ENCODE peak calls at places on chromosome 15, in five cellular contexts. E is WTC11, W is NCI-H1436, R is body of pancreas, Y is H7. S is an unnamed sample.

GRCh38 chr15:39145854-39146253 is 435.0 kb upstream of the THBS1 start:
- DNase-seq in E (no peak), R (no peak), W (no peak), Y (no peak), S (no peak)

GRCh38 chr15:68499620-68500312 is 67.8 kb upstream of the ITGA11 start:
- DNase-seq in R (no peak), W (no peak), E (no peak), Y (peak; percentile 3), S (no peak)

GRCh38 chr15:29935296-29936020 is 113.2 kb upstream of the TJP1 start:
- DNase-seq in R (no peak), W (no peak), Y (peak; percentile 47), E (peak; percentile 52), S (no peak)

GRCh38 chr15:40105517-40106202 is 3.0 kb downstream of the BMF start:
- DNase-seq in E (no peak), R (no peak), W (no peak), Y (peak; percentile 30), S (no peak)

GRCh38 chr15:72614810-72615532 is 39.5 kb upstream of the GOLGA6B start:
- DNase-seq in E (no peak), W (no peak), R (no peak), Y (no peak), S (no peak)

GRCh38 chr15:65529754-65530317 is 427 bp upstream of the HACD3 start:
- DNase-seq in Y (no peak), W (no peak), E (no peak), R (no peak), S (no peak)

GRCh38 chr15:83914906-83915305 is 261.0 kb downstream of the ADAMTSL3 start:
- DNase-seq in R (no peak), Y (no peak), W (no peak), E (no peak), S (no peak)

GRCh38 chr15:63597033-63597790 is at the start of gene FBXL22:
- DNase-seq in E (no peak), R (peak; percentile 30), W (no peak), Y (no peak), S (no peak)

GRCh38 chr15:31352283-31352880 is 25.7 kb downstream of the KLF13 start:
- DNase-seq in W (no peak), Y (peak; percentile 61), E (no peak), R (peak; percentile 94), S (no peak)

GRCh38 chr15:75229191-75230015 is 27.7 kb downstream of the C15orf39 start:
- DNase-seq in E (no peak), Y (peak; percentile 59), R (peak; percentile 4), W (no peak), S (peak; percentile 81)

GRCh38 chr15:50758712-50759205 is 6.7 kb downstream of the SPPL2A start:
- DNase-seq in Y (no peak), R (no peak), W (no peak), E (no peak), S (no peak)

GRCh38 chr15:89361451-89362202 is 27.0 kb upstream of the POLG start:
- DNase-seq in Y (peak; percentile 97), R (peak; percentile 76), W (no peak), E (peak; percentile 86), S (peak; percentile 91)

GRCh38 chr15:37098468-37099320 is 1.7 kb downstream of the MEIS2 start:
- DNase-seq in W (peak; percentile 4), Y (peak; percentile 81), E (no peak), R (peak; percentile 54), S (peak; percentile 71)

GRCh38 chr15:41024141-41024540 is 70.9 kb downstream of the CHAC1 start:
- DNase-seq in W (no peak), R (no peak), E (no peak), Y (no peak), S (no peak)

GRCh38 chr15:56532766-56533455 is 68.0 kb upstream of the MNS1 start:
- DNase-seq in Y (no peak), R (no peak), W (peak; percentile 35), E (no peak), S (no peak)

GRCh38 chr15:48177875-48178611 is at the start of gene MYEF2:
- DNase-seq in E (peak; percentile 90), R (peak; percentile 83), W (peak; percentile 90), Y (peak; percentile 90), S (peak; percentile 90)

GRCh38 chr15:27339138-27339537 is 368.2 kb downstream of the GABRG3 start:
- DNase-seq in W (no peak), Y (no peak), R (no peak), E (no peak), S (no peak)

GRCh38 chr15:51004103-51004536 is 90.6 kb downstream of the TNFAIP8L3 start:
- DNase-seq in W (no peak), E (no peak), R (no peak), Y (no peak), S (peak; percentile 63)

GRCh38 chr15:86591994-86592746 is 512.5 kb downstream of the AGBL1 start:
- DNase-seq in W (no peak), Y (no peak), E (no peak), R (no peak), S (no peak)

GRCh38 chr15:88621789-88622604 is 857 bp downstream of the AEN start:
- DNase-seq in R (no peak), W (no peak), E (no peak), Y (peak; percentile 33), S (peak; percentile 62)

S was measured in islet precursor cell.